ENCODE peak calls at places on chromosomes 16 and 17, in six cellular contexts. Z is body of pancreas, V is right lobe of liver, F is tibial nerve, C is GM12878, N is adrenal gland. D is an unnamed sample. For H3K4me1, the result is how much of the 10 kb centered on the place peaks cover.

GRCh38 chr17:76296889-76297288 is 11.2 kb downstream of the QRICH2 start:
- DNase-seq in Z (no peak), V (no peak), F (no peak), C (no peak), N (no peak), D (no peak)

GRCh38 chr16:22692916-22693646 is 120.9 kb upstream of the HS3ST2 start:
- DNase-seq in Z (no peak), V (no peak), F (no peak), C (no peak), N (no peak), D (no peak)

GRCh38 chr16:11721781-11722467 is 20.7 kb downstream of the TXNDC11 start:
- DNase-seq in Z (no peak), V (no peak), F (no peak), C (no peak), N (no peak), D (no peak)

GRCh38 chr17:16915752-16916556 is 56.0 kb downstream of the TNFRSF13B start:
- DNase-seq in Z (peak), V (no peak), F (peak), C (peak), N (peak), D (peak)

GRCh38 chr17:12918132-12918531 is 99.7 kb downstream of the ELAC2 start:
- DNase-seq in Z (no peak), V (no peak), F (no peak), C (no peak), N (no peak), D (no peak)

GRCh38 chr16:50396770-50397525 is 28.2 kb upstream of the BRD7 start:
- DNase-seq in Z (no peak), V (no peak), F (no peak), C (no peak), N (no peak), D (no peak)

GRCh38 chr17:73343168-73343634 is 31.4 kb upstream of the CDC42EP4 start:
- DNase-seq in Z (peak), V (no peak), F (peak), C (no peak), N (peak), D (peak)

GRCh38 chr17:21452377-21453143 is 76.4 kb downstream of the KCNJ12 start:
- DNase-seq in Z (peak), V (peak), F (peak), C (no peak), N (peak), D (peak)

GRCh38 chr16:15913046-15913698 is 24.8 kb upstream of the CEP20 start:
- DNase-seq in Z (no peak), V (no peak), F (no peak), C (no peak), N (no peak), D (no peak)

GRCh38 chr16:50265260-50265659 is 1.1 kb upstream of the ADCY7 start:
- DNase-seq in Z (peak), V (peak), F (no peak), C (no peak), N (no peak), D (no peak)

GRCh38 chr16:62298567-62298966 is 262.3 kb upstream of the CDH8 start:
- DNase-seq in Z (no peak), V (no peak), F (no peak), C (no peak), N (no peak), D (no peak)

GRCh38 chr16:27313422-27314160 is at the start of gene IL4R:
- DNase-seq in Z (peak), V (peak), F (no peak), C (no peak), N (peak), D (no peak)

GRCh38 chr17:29140051-29140582 is 40.1 kb downstream of the MYO18A start:
- DNase-seq in Z (peak), V (peak), F (peak), C (no peak), N (peak), D (no peak)

GRCh38 chr16:81378049-81378448 is 63.3 kb downstream of the GAN start:
- DNase-seq in Z (no peak), V (no peak), F (no peak), C (no peak), N (no peak), D (no peak)

GRCh38 chr17:42405076-42405475 is 16.8 kb upstream of the STAT3 start:
- DNase-seq in Z (no peak), V (no peak), F (no peak), C (no peak), N (no peak), D (no peak)

GRCh38 chr17:15957206-15957605 is 12.3 kb downstream of the ADORA2B start:
- DNase-seq in Z (no peak), V (no peak), F (no peak), C (no peak), N (no peak), D (no peak)

GRCh38 chr16:80231118-80231515 is 309.7 kb upstream of the DYNLRB2 start:
- DNase-seq in Z (no peak), V (no peak), F (no peak), C (no peak), N (no peak), D (no peak)

GRCh38 chr17:26818736-26819135 is 475.2 kb upstream of the WSB1 start:
- DNase-seq in Z (no peak), V (no peak), F (no peak), C (no peak), N (no peak), D (no peak)

GRCh38 chr17:38578229-38578628 is 27.5 kb downstream of the SRCIN1 start:
- DNase-seq in Z (no peak), V (no peak), F (no peak), C (no peak), N (no peak), D (no peak)

GRCh38 chr16:4344659-4345438 is 6.3 kb downstream of the PAM16 start:
- DNase-seq in Z (peak), V (no peak), F (no peak), C (no peak), N (peak), D (no peak)

GRCh38 chr17:49151996-49152395 is 19.4 kb downstream of the B4GALNT2 start:
- DNase-seq in Z (no peak), V (no peak), F (no peak), C (no peak), N (no peak), D (no peak)

GRCh38 chr16:82947675-82948074 is 320.9 kb downstream of the CDH13 start:
- DNase-seq in Z (no peak), V (no peak), F (no peak), C (no peak), N (no peak), D (no peak)

GRCh38 chr17:17624776-17625175 is 33.3 kb upstream of the PEMT start:
- DNase-seq in Z (no peak), V (no peak), F (no peak), C (no peak), N (no peak), D (no peak)

GRCh38 chr17:83173997-83174858 is 94.8 kb downstream of the METRNL start:
- DNase-seq in Z (peak), V (peak), F (peak), C (no peak), N (no peak), D (peak)

GRCh38 chr17:67520282-67520906 is 143.3 kb downstream of the PITPNC1 start:
- DNase-seq in Z (peak), V (no peak), F (peak), C (no peak), N (peak), D (no peak)

GRCh38 chr16:7351572-7351971 is 18.9 kb downstream of the RBFOX1 start:
- DNase-seq in Z (no peak), V (no peak), F (no peak), C (no peak), N (no peak), D (no peak)

GRCh38 chr17:69093279-69093789 is 32.6 kb upstream of the ABCA9 start:
- DNase-seq in Z (peak), V (no peak), F (no peak), C (no peak), N (no peak), D (no peak)

GRCh38 chr16:55662641-55663040 is 6.9 kb downstream of the SLC6A2 start:
- DNase-seq in Z (no peak), V (no peak), F (peak), C (no peak), N (no peak), D (no peak)

GRCh38 chr16:30850246-30850645 is 43.6 kb downstream of the BCL7C start:
- DNase-seq in Z (no peak), V (no peak), F (no peak), C (no peak), N (no peak), D (no peak)

GRCh38 chr16:68069511-68070248 is 15.5 kb upstream of the NFATC3 start:
- DNase-seq in Z (peak), V (peak), F (no peak), C (no peak), N (no peak), D (no peak)

GRCh38 chr17:82412535-82413520 is 5.3 kb upstream of the HEXD start:
- DNase-seq in Z (peak), V (no peak), F (no peak), C (no peak), N (no peak), D (no peak)

GRCh38 chr17:70552230-70552981 is 383.1 kb downstream of the KCNJ2 start:
- DNase-seq in Z (no peak), V (no peak), F (peak), C (peak), N (no peak), D (no peak)

GRCh38 chr17:78272181-78272913 is 40.9 kb downstream of the TMEM235 start:
- DNase-seq in Z (peak), V (peak), F (no peak), C (no peak), N (peak), D (peak)

GRCh38 chr17:56593741-56594527 is 435 bp downstream of the NOG start:
- DNase-seq in Z (peak), V (peak), F (peak), C (no peak), N (peak), D (peak)

GRCh38 chr17:50676065-50676975 is 31.4 kb downstream of the ANKRD40 start:
- DNase-seq in Z (no peak), V (peak), F (no peak), C (no peak), N (no peak), D (no peak)

GRCh38 chr17:49210158-49211029 is at the start of the genes ABI3 and GNGT2:
- DNase-seq in Z (peak), V (peak), F (no peak), C (peak), N (peak), D (no peak)

GRCh38 chr17:28346199-28346580 is 10.6 kb downstream of the TNFAIP1 start:
- DNase-seq in Z (no peak), V (no peak), F (no peak), C (no peak), N (no peak), D (no peak)

GRCh38 chr16:12311309-12311708 is 334.8 kb downstream of the SNX29 start:
- DNase-seq in Z (no peak), V (no peak), F (no peak), C (no peak), N (no peak), D (no peak)

GRCh38 chr17:61425682-61426481 is 26.2 kb downstream of the TBX2 start:
- DNase-seq in Z (no peak), V (no peak), F (no peak), C (no peak), N (no peak), D (no peak)

GRCh38 chr17:58312824-58313223 is 15.8 kb downstream of the TSPOAP1 start:
- DNase-seq in Z (no peak), V (no peak), F (no peak), C (no peak), N (no peak), D (no peak)
- TF ChIP-seq POLR2A in Z (no peak), V (no peak), F (no peak), C (no peak), N (no peak), D (no peak)

GRCh38 chr16:85182286-85182685 is 70.0 kb upstream of the CIBAR2 start:
- DNase-seq in Z (no peak), V (no peak), F (no peak), C (no peak), N (no peak), D (no peak)
- H3K4me1 ChIP-seq in Z (under half), V (under half), F (under half), C (under half), N (under half), D (under half)

GRCh38 chr17:45391291-45391690 is 41.4 kb downstream of the ARHGAP27 start:
- DNase-seq in Z (no peak), V (no peak), F (no peak), C (no peak), N (no peak), D (no peak)
- TF ChIP-seq POLR2A in Z (no peak), V (no peak), F (no peak), C (no peak), N (no peak), D (no peak)

DNA sequence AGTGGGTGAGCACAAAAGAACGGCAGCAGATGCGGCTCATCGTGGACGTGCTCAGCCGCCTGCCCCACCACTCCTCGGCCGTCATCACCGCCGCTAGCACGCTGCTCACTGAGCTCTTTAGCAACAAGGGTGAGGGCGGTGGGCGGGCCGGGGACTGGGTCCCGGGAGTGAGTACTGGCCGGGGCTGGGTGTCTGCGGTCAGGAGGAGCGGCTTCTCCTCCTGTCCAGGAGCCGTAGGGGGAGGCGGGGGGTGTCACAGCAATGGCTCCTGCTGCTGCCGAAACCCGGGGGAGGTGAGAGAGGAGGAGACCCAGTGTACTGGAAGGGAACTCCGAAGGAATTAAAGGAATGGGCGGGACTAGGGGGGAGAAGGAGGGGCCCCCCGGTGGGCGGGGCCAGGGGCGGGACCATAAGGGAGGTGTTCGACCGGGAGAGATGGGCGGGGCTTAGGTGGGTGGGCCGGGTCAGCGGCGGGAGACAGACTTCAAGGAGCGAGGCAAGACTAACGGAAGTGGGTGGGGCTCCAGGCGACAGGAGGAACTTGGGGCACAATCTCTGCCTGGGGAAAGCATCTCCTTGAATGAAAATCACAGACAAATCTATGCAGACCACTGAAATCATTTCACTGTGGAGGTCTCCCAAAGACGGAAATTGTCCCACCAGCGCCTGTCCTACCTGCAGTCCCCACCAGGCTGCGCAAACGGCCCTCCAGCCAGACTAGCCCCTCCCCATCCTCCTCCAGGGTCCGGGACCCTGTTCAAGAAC is 2.3 kb downstream of the NAGS start:
- DNase-seq in Z (peak), V (peak), F (peak), C (peak), N (peak), D (peak)
- H3K4me1 ChIP-seq in Z (under half), V (under half), F (under half), C (under half), N (under half), D (under half)

GRCh38 chr16:75555707-75556512 is at the start of gene TMEM231:
- DNase-seq in Z (peak), V (peak), F (peak), C (no peak), N (peak), D (peak)
- TF ChIP-seq POLR2A in Z (peak), V (no peak), F (no peak), C (peak), N (peak), D (peak)